ENCODE peak calls at places on chromosomes 3 and 15, in eight cellular contexts. F is left ventricle myocardium inferior, J is Caco-2, D is IMR-90, S is foreskin fibroblast, M is body of pancreas, Q is GM12865, U is astrocyte. Z is an unnamed sample.

GRCh38 chr15:29046281-29046810 is 160.6 kb downstream of the APBA2 start:
- DNase-seq in S (no peak), D (no peak), Q (no peak), F (no peak), U (no peak), M (no peak), J (no peak), Z (no peak)

GRCh38 chr15:62639906-62640605 is 402.5 kb upstream of the TPM1 start:
- DNase-seq in S (no peak), J (no peak), F (no peak), D (no peak), Q (no peak), M (no peak), U (no peak), Z (no peak)

GRCh38 chr3:184314700-184315505 is 497 bp downstream of the EIF4G1 start:
- DNase-seq in S (peak), D (peak), F (peak), M (peak), U (peak), Q (peak), J (peak), Z (no peak)

GRCh38 chr3:11238057-11238456 is 34.1 kb upstream of the ATG7 start:
- DNase-seq in D (peak), Q (peak), M (no peak), U (peak), F (no peak), S (peak), J (no peak), Z (peak)

GRCh38 chr15:34795267-34796081 is at the start of gene ACTC1:
- DNase-seq in M (peak), J (no peak), D (peak), S (peak), U (peak), Q (no peak), F (peak), Z (no peak)

GRCh38 chr3:106058485-106058884 is 189.7 kb upstream of the CBLB start:
- DNase-seq in D (no peak), F (no peak), S (no peak), M (no peak), Q (no peak), U (no peak), J (no peak), Z (no peak)

GRCh38 chr15:32743411-32744145 is 25.8 kb downstream of the GREM1 start:
- DNase-seq in D (no peak), F (no peak), S (peak), Q (no peak), U (no peak), M (no peak), J (no peak), Z (no peak)

GRCh38 chr3:136396916-136397315 is 146.8 kb downstream of the PCCB start:
- DNase-seq in J (no peak), S (no peak), Q (no peak), F (no peak), D (peak), U (peak), M (no peak), Z (no peak)

GRCh38 chr3:89113887-89114840 is 6.7 kb downstream of the EPHA3 start:
- DNase-seq in M (peak), S (peak), D (peak), J (peak), U (peak), Q (peak), F (peak), Z (peak)

GRCh38 chr15:67085818-67086649 is 20.6 kb downstream of the SMAD3 start:
- DNase-seq in D (peak), U (peak), J (no peak), M (peak), S (peak), F (no peak), Q (peak), Z (peak)

GRCh38 chr15:28914046-28914445 is 28.3 kb downstream of the APBA2 start:
- DNase-seq in D (no peak), J (no peak), S (no peak), U (no peak), M (no peak), Q (no peak), F (no peak), Z (no peak)

GRCh38 chr15:90851945-90852344 is 16.4 kb upstream of the FURIN start:
- DNase-seq in Q (no peak), D (no peak), J (no peak), S (no peak), F (no peak), M (no peak), U (no peak), Z (no peak)

GRCh38 chr3:195549931-195550519 is 6.9 kb upstream of the PPP1R2 start:
- DNase-seq in F (no peak), Q (peak), U (no peak), M (no peak), S (no peak), D (no peak), J (no peak), Z (no peak)

GRCh38 chr3:191762323-191762960 is 301.5 kb downstream of the PYDC2 start:
- DNase-seq in M (no peak), Q (no peak), D (no peak), S (peak), J (no peak), F (no peak), U (peak), Z (peak)
- H3K4me3 ChIP-seq in M (no peak), Q (no peak), D (no peak), S (no peak), J (no peak), F (no peak), U (peak), Z (no peak)

GRCh38 chr3:39124876-39125836 is 17.7 kb downstream of the TTC21A start:
- DNase-seq in F (no peak), D (peak), U (no peak), Q (no peak), J (no peak), S (peak), M (peak), Z (no peak)
- TF ChIP-seq CTCF in F (peak), D (peak), U (peak), Q (no peak), J (no peak), S (peak), M (peak), Z (peak)

GRCh38 chr15:40932146-40932545 is 3.0 kb downstream of the DLL4 start:
- DNase-seq in J (no peak), M (no peak), Q (peak), D (no peak), F (no peak), S (no peak), U (no peak), Z (no peak)

GRCh38 chr15:40929730-40930429 is 740 bp downstream of the DLL4 start:
- DNase-seq in U (peak), J (peak), D (peak), S (peak), F (peak), Q (no peak), M (peak), Z (no peak)

GRCh38 chr15:40932625-40933519 is 3.7 kb downstream of the DLL4 start:
- DNase-seq in J (no peak), D (no peak), F (no peak), M (no peak), Q (no peak), S (no peak), U (no peak), Z (no peak)

GRCh38 chr15:40930430-40931299 is 1.5 kb downstream of the DLL4 start:
- DNase-seq in S (peak), Q (peak), J (peak), M (peak), D (peak), F (peak), U (peak), Z (no peak)

DNA sequence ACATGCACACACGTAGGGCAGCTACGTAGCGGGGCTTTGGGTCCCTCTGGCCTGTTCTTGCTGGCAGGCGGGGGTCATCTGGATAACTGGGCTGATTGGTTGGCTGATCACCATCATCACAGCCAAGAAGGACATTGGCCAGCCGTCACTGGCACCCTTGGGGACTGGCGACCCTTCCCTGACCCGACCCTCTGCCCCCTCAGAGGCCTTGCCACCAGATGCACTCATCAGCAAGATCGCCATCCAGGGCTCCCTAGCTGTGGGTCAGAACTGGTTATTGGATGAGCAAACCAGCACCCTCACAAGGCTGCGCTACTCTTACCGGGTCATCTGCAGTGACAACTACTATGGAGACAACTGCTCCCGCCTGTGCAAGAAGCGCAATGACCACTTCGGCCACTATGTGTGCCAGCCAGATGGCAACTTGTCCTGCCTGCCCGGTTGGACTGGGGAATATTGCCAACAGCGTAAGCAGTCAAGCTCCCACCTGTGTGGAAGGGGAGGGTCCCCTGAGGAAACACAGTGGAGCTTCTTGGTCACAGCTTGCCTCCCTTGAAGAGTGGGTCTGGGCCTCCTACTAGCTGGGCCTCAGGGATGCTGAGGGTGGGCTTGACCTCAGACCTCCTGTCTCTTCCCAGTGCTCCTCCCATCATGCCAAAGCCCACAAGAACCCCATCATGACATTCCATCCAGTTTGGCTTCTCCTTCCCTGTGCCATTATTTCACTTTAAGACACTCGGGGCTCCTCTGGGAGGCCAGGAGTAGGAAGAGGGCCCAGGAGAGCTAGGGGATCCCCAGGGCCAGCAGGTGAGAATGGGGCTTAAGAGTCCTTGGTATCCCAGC is 2.4 kb downstream of the DLL4 start:
- DNase-seq in M (no peak), D (no peak), U (no peak), F (no peak), Q (no peak), J (no peak), S (no peak), Z (no peak)
- H3K4me3 ChIP-seq in M (no peak), D (peak), U (no peak), F (peak), Q (no peak), J (peak), S (peak), Z (no peak)

DNA sequence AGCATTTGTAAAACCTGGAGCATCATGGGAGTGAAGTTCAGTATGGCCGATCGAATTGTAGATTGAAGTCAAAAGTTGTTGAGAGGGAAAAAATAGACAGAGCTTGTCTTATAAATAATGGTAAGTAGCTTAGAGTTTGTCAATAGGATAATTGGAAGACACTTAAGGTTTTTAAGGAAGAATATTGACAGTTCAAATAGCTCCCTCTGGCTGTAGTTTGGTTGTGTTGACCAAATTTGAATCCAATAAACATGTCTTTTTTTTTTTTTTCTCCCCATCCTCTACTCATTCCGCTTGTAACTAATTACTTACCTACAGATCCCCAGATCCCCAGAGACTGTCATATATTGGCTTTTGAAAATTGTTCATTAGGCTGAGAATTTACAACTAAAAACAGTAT is 677.0 kb downstream of the AGBL1 start:
- DNase-seq in F (no peak), J (no peak), S (no peak), U (no peak), Q (no peak), D (no peak), M (no peak), Z (no peak)
- TF ChIP-seq CTCF in F (no peak), J (no peak), S (no peak), U (no peak), Q (no peak), D (no peak), M (no peak), Z (no peak)

GRCh38 chr3:50408445-50408953 is 49.2 kb upstream of the TMEM115 start:
- DNase-seq in Q (no peak), M (peak), F (no peak), S (no peak), U (no peak), D (no peak), J (no peak), Z (no peak)

GRCh38 chr3:50411229-50411628 is 51.9 kb upstream of the TMEM115 start:
- DNase-seq in Q (no peak), F (no peak), D (no peak), S (no peak), M (no peak), J (no peak), U (no peak), Z (no peak)

GRCh38 chr3:50410185-50410584 is 50.9 kb upstream of the TMEM115 start:
- DNase-seq in M (no peak), F (no peak), U (no peak), S (no peak), Q (no peak), J (no peak), D (no peak), Z (no peak)

GRCh38 chr3:50412355-50412754 is 53.0 kb upstream of the TMEM115 start:
- DNase-seq in D (no peak), J (no peak), Q (no peak), F (no peak), U (no peak), S (no peak), M (no peak), Z (no peak)

DNA sequence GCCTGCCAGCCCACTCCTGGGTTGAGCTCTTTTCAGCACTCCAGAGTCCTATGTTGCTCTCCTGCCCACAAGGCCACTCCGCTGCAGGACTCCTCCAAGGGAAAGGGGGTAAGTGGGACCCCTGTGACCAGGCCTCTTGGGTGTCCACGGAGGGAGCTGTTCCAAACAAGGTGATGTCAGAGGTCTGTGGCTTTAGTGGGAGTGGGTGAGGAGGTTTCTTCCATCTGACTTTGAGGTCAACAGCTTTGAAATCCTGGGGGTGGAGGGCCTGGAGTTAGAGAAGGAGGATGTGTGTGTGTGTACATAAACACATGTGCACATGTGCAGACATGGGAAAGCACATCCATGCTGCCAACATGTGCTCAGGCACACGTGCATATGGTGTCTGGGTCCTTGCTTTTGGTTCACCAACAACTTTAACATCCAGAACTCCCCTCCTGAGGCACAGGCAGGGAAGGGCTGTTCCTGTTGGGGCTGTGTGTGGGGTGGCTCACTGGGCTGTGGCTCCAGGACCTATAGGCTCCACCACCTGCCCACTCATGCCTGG is 51.3 kb upstream of the TMEM115 start:
- DNase-seq in U (no peak), S (no peak), F (no peak), Q (no peak), M (no peak), D (no peak), J (no peak), Z (no peak)
- H3K4me3 ChIP-seq in U (no peak), S (no peak), F (no peak), Q (no peak), M (no peak), D (no peak), J (no peak), Z (no peak)

GRCh38 chr3:143331336-143331735 is 211.8 kb downstream of the CHST2 start:
- DNase-seq in S (peak), Q (no peak), J (no peak), F (no peak), M (no peak), U (peak), D (no peak), Z (no peak)

GRCh38 chr3:143330316-143330868 is 210.8 kb downstream of the CHST2 start:
- DNase-seq in F (no peak), U (no peak), D (no peak), J (no peak), Q (no peak), S (no peak), M (no peak), Z (no peak)

GRCh38 chr3:143334231-143334630 is 214.7 kb downstream of the CHST2 start:
- DNase-seq in U (no peak), M (no peak), F (no peak), S (peak), D (no peak), Q (no peak), J (no peak), Z (no peak)

GRCh38 chr3:143332046-143332445 is 212.5 kb downstream of the CHST2 start:
- DNase-seq in J (no peak), U (peak), F (no peak), S (no peak), Q (no peak), M (no peak), D (no peak), Z (no peak)

GRCh38 chr3:143333367-143333766 is 213.8 kb downstream of the CHST2 start:
- DNase-seq in U (no peak), D (no peak), M (no peak), S (no peak), J (no peak), Q (no peak), F (no peak), Z (no peak)
- TF ChIP-seq CTCF in U (no peak), D (no peak), M (no peak), S (no peak), J (no peak), Q (no peak), F (no peak), Z (no peak)

GRCh38 chr15:45197512-45197911 is 9.7 kb upstream of the SHF start:
- DNase-seq in Q (no peak), S (no peak), D (no peak), J (no peak), U (no peak), M (no peak), F (no peak), Z (no peak)
- H3K4me3 ChIP-seq in Q (peak), S (no peak), D (no peak), J (no peak), U (peak), M (no peak), F (peak), Z (no peak)

GRCh38 chr3:47884603-47885002 is 81.7 kb downstream of the DHX30 start:
- DNase-seq in F (no peak), S (no peak), M (no peak), Q (peak), U (no peak), D (no peak), J (no peak), Z (no peak)

GRCh38 chr3:47877719-47878118 is 74.8 kb downstream of the DHX30 start:
- DNase-seq in Q (no peak), J (no peak), M (no peak), D (no peak), F (no peak), S (no peak), U (no peak), Z (no peak)

GRCh38 chr3:47885168-47885567 is 82.2 kb downstream of the DHX30 start:
- DNase-seq in U (no peak), J (no peak), S (no peak), F (no peak), M (no peak), Q (no peak), D (no peak), Z (no peak)

GRCh38 chr3:47877288-47877687 is 74.3 kb downstream of the DHX30 start:
- DNase-seq in J (no peak), U (peak), Q (no peak), M (no peak), D (peak), S (no peak), F (no peak), Z (no peak)

GRCh38 chr3:47882338-47882737 is 79.4 kb downstream of the DHX30 start:
- DNase-seq in S (no peak), F (no peak), D (no peak), M (no peak), J (no peak), U (no peak), Q (no peak), Z (no peak)
- TF ChIP-seq CTCF in S (no peak), F (no peak), D (no peak), M (no peak), J (no peak), U (no peak), Q (no peak), Z (no peak)

DNA sequence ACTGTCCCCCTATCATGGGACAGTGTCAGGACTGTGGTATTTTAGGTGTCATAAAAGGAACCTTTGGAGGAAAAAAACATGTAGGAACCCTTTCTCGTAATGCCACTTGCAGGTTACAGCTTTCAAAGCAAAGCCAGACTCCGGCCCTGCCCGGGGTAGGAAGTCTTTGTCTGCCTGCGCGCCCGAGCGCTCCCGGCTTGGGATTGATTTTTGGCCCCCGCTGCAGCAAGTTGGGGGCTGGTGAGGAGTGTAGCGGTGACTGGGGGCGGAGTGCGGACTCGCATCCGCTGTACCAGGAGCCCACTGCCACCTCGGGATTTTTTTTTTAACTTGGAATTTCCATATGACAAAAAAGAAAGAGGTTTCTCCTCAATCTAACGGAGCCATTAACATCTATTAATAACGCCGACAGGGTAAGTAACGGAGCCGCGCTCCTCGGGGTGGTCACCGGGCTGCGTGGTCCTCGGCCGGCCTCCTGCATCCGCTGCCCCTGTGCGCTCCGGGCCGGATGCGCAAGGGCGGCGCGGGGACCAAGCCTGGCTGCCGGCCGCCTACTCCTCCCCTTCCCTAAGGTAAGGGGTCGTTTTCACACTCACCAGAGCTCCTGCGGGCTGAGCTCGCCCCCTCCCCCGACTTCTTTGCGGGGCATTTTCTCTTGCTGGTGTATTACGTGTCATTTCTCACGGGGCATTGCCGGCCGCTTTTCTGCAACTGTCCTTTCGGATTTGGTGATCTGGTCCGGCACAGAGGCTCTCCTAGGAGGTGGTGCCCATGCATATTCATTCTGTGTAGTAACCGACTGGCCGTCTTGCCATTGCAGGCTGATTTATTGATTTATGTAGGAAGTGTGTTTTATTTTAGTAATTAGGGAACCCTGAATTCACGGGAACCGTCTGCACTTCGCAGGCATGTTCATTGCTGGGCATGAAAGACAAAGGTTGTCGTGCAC is 219.8 kb upstream of the TOPAZ1 start:
- DNase-seq in Q (peak), J (no peak), F (no peak), D (no peak), U (peak), M (no peak), S (peak), Z (no peak)
- H3K4me3 ChIP-seq in Q (peak), J (no peak), F (peak), D (no peak), U (peak), M (no peak), S (peak), Z (peak)